ENCODE peak calls at places on chromosomes 13 and 19, in four cellular contexts. C, Q, H and N are unnamed samples.

GRCh38 chr19:10858204-10858828 is 10.1 kb downstream of the C19orf38 start:
- DNase-seq in C (no peak), Q (no peak), H (peak), N (no peak)

GRCh38 chr19:43640424-43640757 is 741 bp upstream of the CADM4 start:
- DNase-seq in C (no peak), Q (no peak), H (no peak), N (no peak)

GRCh38 chr19:43575955-43576451 is 402 bp downstream of the PINLYP start:
- DNase-seq in C (no peak), Q (no peak), H (no peak), N (peak)

GRCh38 chr19:35828694-35829301 is 16.2 kb upstream of the PRODH2 start:
- DNase-seq in C (peak), Q (no peak), H (peak), N (peak)

GRCh38 chr13:111210488-111210887 is 95.4 kb downstream of the ARHGEF7 start:
- DNase-seq in C (peak), Q (no peak), H (peak), N (peak)

GRCh38 chr19:10712041-10712440 is 5.8 kb upstream of the DNM2 start:
- DNase-seq in C (no peak), Q (no peak), H (peak), N (peak)

GRCh38 chr19:13865578-13866462 is 11.1 kb upstream of the NANOS3 start:
- DNase-seq in C (no peak), Q (no peak), H (no peak), N (no peak)

GRCh38 chr13:40940841-40941240 is 78.3 kb downstream of the ELF1 start:
- DNase-seq in C (no peak), Q (no peak), H (no peak), N (no peak)

GRCh38 chr13:111177081-111177711 is 62.1 kb downstream of the ARHGEF7 start:
- DNase-seq in C (peak), Q (no peak), H (no peak), N (no peak)

GRCh38 chr19:10502524-10503001 is 593 bp downstream of the KEAP1 start:
- DNase-seq in C (peak), Q (peak), H (peak), N (peak)

GRCh38 chr13:101127741-101128353 is 288.5 kb downstream of the NALCN start:
- DNase-seq in C (peak), Q (no peak), H (peak), N (no peak)

GRCh38 chr13:49859568-49859967 is 67.1 kb upstream of the KPNA3 start:
- DNase-seq in C (peak), Q (no peak), H (no peak), N (no peak)

GRCh38 chr13:72109863-72110262 is 242.9 kb upstream of the DACH1 start:
- DNase-seq in C (no peak), Q (no peak), H (no peak), N (no peak)

GRCh38 chr19:13366529-13367143 is 139.6 kb downstream of the CACNA1A start:
- DNase-seq in C (peak), Q (peak), H (peak), N (peak)

GRCh38 chr13:44439615-44440014 is 66.0 kb downstream of the SERP2 start:
- DNase-seq in C (no peak), Q (no peak), H (no peak), N (no peak)

GRCh38 chr13:34347784-34348573 is 530.0 kb downstream of the RFC3 start:
- DNase-seq in C (no peak), Q (no peak), H (no peak), N (no peak)

GRCh38 chr13:114015608-114016295 is 41.9 kb upstream of the C13orf46 start:
- DNase-seq in C (peak), Q (no peak), H (no peak), N (no peak)

GRCh38 chr13:113837554-113838355 is 26.1 kb downstream of the GAS6 start:
- DNase-seq in C (peak), Q (no peak), H (peak), N (peak)

GRCh38 chr13:26721251-26721939 is 39.2 kb downstream of the GPR12 start:
- DNase-seq in C (no peak), Q (no peak), H (no peak), N (no peak)

GRCh38 chr13:79870766-79871165 is 389.8 kb downstream of the NDFIP2 start:
- DNase-seq in C (peak), Q (no peak), H (no peak), N (no peak)

DNA sequence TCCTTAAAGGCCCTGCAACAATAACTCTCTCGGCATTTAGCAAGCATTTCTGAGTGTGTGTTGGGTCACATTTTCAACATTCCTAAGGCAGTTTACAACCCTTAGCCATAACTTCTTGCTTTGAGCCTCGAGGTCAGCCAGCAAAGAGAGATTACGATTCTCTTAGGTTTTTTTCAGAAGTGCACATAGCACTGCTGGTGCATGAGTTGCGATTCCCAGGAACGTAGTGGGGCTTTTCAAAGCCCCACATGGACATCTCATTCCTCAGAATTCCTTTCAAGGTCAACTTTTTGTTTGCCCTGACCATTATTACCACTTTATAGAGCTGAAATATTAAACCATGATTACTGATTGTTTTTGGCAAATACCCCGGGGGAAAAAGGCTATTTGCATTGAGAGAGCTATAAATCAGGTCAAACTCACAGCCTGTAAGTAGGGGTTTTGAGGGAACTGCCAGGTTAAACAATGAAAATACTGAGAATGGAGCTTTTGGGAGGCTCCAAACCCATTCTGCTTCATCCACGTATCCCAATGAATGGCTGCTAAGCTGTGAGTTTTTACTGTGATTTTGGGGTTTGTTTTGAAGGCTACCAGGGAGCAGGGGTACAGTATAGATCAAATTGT is 705.4 kb downstream of the GPC5 start:
- DNase-seq in C (peak), Q (no peak), H (peak), N (no peak)
- H4K5ac ChIP-seq in C (no peak), Q (no peak), H (no peak), N (no peak)

GRCh38 chr13:77475345-77476084 is 60.0 kb upstream of the SCEL start:
- DNase-seq in C (no peak), Q (no peak), H (no peak), N (no peak)
- H4K5ac ChIP-seq in C (no peak), Q (no peak), H (no peak), N (no peak)

GRCh38 chr19:16902545-16902944 is 13.7 kb downstream of the F2RL3 start:
- DNase-seq in C (no peak), Q (no peak), H (no peak), N (no peak)
- H4K5ac ChIP-seq in C (no peak), Q (no peak), H (no peak), N (no peak)

GRCh38 chr19:55437410-55437809 is 5.7 kb downstream of the SHISA7 start:
- DNase-seq in C (peak), Q (no peak), H (peak), N (peak)
- H4K5ac ChIP-seq in C (no peak), Q (no peak), H (no peak), N (no peak)

GRCh38 chr19:5593245-5593962 is 25.7 kb upstream of the TINCR start:
- DNase-seq in C (no peak), Q (no peak), H (no peak), N (no peak)

GRCh38 chr19:5595129-5595528 is 27.4 kb upstream of the TINCR start:
- DNase-seq in C (no peak), Q (no peak), H (no peak), N (no peak)

GRCh38 chr19:5592531-5592930 is 24.8 kb upstream of the TINCR start:
- DNase-seq in C (no peak), Q (no peak), H (no peak), N (no peak)

GRCh38 chr19:5594521-5594950 is 26.8 kb upstream of the TINCR start:
- DNase-seq in C (no peak), Q (no peak), H (no peak), N (no peak)

DNA sequence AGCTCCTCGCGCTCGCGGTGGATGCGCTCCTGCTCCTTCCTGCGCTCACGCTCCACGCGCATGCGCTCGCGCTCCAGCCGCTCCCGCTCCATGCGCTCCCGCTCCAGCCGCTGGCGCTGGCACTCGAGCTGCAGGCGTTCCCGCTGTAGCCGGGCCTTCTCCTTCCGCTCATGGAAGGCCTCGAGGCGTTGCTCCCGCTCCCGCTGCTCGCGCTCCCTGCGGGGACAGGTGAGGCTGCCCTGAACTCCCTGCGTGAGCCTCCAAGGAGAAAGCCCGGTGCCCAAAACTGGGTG is 26.2 kb upstream of the TINCR start:
- DNase-seq in C (no peak), Q (no peak), H (no peak), N (no peak)
- H4K5ac ChIP-seq in C (no peak), Q (no peak), H (no peak), N (no peak)

DNA sequence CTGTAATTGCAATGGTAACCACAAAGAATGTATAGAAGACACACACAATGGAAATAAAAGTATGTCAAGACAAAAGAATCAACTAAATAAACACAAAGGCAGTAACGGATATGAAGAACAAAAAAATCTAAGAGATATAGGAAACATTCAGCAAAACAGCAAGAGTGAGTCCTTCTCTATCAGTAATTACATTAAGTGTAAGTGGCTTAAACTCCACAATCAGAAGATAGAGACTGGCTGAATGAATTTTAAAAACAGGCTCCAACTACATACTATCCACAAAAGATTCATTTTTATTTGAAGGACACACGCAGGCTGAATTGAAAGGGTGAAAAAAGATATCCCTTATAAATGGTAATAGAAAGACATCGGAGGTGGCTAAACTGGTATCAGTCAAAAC is 19.5 kb downstream of the ZNF616 start:
- DNase-seq in C (no peak), Q (no peak), H (no peak), N (no peak)
- H4K5ac ChIP-seq in C (no peak), Q (no peak), H (no peak), N (no peak)

GRCh38 chr13:112670118-112670517 is 19.7 kb upstream of the ATP11A start:
- DNase-seq in C (no peak), Q (no peak), H (no peak), N (peak)
- H4K5ac ChIP-seq in C (no peak), Q (no peak), H (no peak), N (no peak)

GRCh38 chr19:1630012-1630411 is 22.4 kb downstream of the TCF3 start:
- DNase-seq in C (no peak), Q (no peak), H (no peak), N (no peak)

GRCh38 chr19:1632462-1633268 is 19.8 kb downstream of the TCF3 start:
- DNase-seq in C (no peak), Q (no peak), H (no peak), N (no peak)

GRCh38 chr19:1631557-1632100 is 20.8 kb downstream of the TCF3 start:
- DNase-seq in C (no peak), Q (no peak), H (no peak), N (no peak)

GRCh38 chr19:1629256-1629808 is 23.1 kb downstream of the TCF3 start:
- DNase-seq in C (no peak), Q (no peak), H (no peak), N (no peak)

GRCh38 chr19:1630811-1631210 is 21.6 kb downstream of the TCF3 start:
- DNase-seq in C (no peak), Q (no peak), H (no peak), N (no peak)
- H4K5ac ChIP-seq in C (no peak), Q (no peak), H (no peak), N (no peak)